ENCODE peak calls at places on chromosomes 7 and 10, in four cellular contexts. R, P, K and B are unnamed samples.
A peak's percentile ranks its signal among the peaks of the same experiment; 100 is the strongest.

GRCh38 chr10:70227548-70228320 is 5.5 kb downstream of the PPA1 start:
- DNase-seq in K (no peak), P (peak; percentile 34), R (no peak), B (no peak)

GRCh38 chr10:95503012-95503411 is 58.2 kb downstream of the SORBS1 start:
- DNase-seq in R (no peak), K (no peak), P (no peak), B (no peak)

GRCh38 chr7:93559624-93560491 is 14.7 kb downstream of the CALCR start:
- DNase-seq in P (no peak), R (no peak), K (no peak), B (no peak)

GRCh38 chr10:89115876-89116627 is 91.1 kb downstream of the CH25H start:
- DNase-seq in P (peak; percentile 93), K (no peak), R (no peak), B (peak; percentile 76)

GRCh38 chr7:115010436-115010810 is 88.5 kb downstream of the MDFIC start:
- DNase-seq in R (no peak), P (no peak), K (no peak), B (no peak)

GRCh38 chr10:88473989-88474883 is 108.9 kb downstream of the RNLS start:
- DNase-seq in R (no peak), P (no peak), K (no peak), B (no peak)

GRCh38 chr10:5737352-5737751 is 52.7 kb downstream of the TASOR2 start:
- DNase-seq in R (no peak), K (no peak), P (no peak), B (no peak)

GRCh38 chr7:136976504-136977251 is 108.2 kb downstream of the CHRM2 start:
- DNase-seq in R (no peak), P (no peak), K (no peak), B (peak; percentile 56)

GRCh38 chr10:89129850-89130396 is 77.2 kb downstream of the CH25H start:
- DNase-seq in R (no peak), K (no peak), P (peak; percentile 85), B (peak; percentile 88)

GRCh38 chr10:1253476-1254353 is 197.5 kb downstream of the WDR37 start:
- DNase-seq in K (no peak), P (no peak), R (peak; percentile 92), B (no peak)

GRCh38 chr7:12256025-12256570 is 45.0 kb downstream of the TMEM106B start:
- DNase-seq in R (no peak), P (peak; percentile 66), K (no peak), B (peak; percentile 43)

GRCh38 chr10:109962247-109962646 is 38.9 kb upstream of the XPNPEP1 start:
- DNase-seq in P (no peak), R (no peak), K (no peak), B (peak; percentile 58)

GRCh38 chr10:62710182-62710581 is 94.3 kb upstream of the ADO start:
- DNase-seq in P (no peak), K (no peak), R (no peak), B (no peak)

GRCh38 chr10:78812571-78813318 is 256.0 kb upstream of the ZMIZ1 start:
- DNase-seq in K (no peak), P (no peak), R (no peak), B (no peak)

GRCh38 chr7:155645652-155646051 is 1.2 kb downstream of the RBM33 start:
- DNase-seq in R (no peak), P (no peak), K (no peak), B (no peak)

GRCh38 chr7:130353196-130353595 is 8.6 kb downstream of the CPA5 start:
- DNase-seq in K (no peak), P (no peak), R (no peak), B (no peak)

GRCh38 chr10:21969326-21970287 is 33.9 kb downstream of the DNAJC1 start:
- DNase-seq in P (peak; percentile 72), R (no peak), K (no peak), B (peak; percentile 9)

GRCh38 chr7:69598081-69598486 is at the start of gene AUTS2:
- DNase-seq in K (peak; percentile 88), R (no peak), P (peak; percentile 41), B (peak; percentile 50)

GRCh38 chr10:124680675-124681074 is 63.5 kb downstream of the FAM53B start:
- DNase-seq in R (no peak), K (peak; percentile 26), P (peak; percentile 70), B (peak; percentile 68)

DNA sequence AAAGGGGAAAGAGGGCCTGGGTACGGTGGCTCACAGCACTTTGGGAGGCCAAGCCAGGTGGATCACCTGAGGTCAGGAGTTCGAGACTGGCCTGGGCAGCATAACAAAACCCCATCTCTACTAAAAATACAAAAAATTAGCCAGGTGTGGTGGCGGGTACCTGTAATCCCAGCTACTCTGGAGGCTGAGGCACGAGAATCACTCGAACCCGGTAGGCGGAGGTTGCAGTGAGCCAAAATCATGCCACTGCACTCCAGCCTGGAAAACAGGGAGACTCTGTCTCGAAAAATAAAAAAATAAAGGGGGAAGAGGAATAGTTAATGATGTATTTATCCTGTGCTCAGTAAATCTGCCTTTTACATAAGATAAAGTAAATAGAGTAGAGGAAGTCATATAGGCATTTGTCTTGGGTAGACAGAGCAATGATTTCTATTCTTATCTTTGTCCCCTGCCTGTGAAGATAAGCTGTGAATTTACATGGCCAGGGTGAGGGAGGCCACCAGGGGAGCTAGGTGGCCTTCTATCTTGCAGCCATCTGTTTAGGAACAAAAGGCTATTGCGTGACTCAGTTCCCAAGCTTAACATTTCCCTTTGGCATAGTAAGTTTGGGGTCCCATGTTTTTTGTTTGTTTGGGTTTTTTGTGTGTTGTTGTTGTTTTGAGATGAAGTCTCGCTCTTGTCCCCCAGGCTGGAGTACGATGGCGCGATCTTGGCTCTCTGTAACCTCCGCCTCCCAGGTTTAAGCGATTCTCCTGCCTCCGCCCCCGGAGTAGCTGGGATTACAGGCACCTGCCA is 73.2 kb upstream of the GTF2I start:
- DNase-seq in R (no peak), K (no peak), P (no peak), B (no peak)
- TF ChIP-seq CTCF in R (no peak), K (no peak), P (no peak), B (no peak)

DNA sequence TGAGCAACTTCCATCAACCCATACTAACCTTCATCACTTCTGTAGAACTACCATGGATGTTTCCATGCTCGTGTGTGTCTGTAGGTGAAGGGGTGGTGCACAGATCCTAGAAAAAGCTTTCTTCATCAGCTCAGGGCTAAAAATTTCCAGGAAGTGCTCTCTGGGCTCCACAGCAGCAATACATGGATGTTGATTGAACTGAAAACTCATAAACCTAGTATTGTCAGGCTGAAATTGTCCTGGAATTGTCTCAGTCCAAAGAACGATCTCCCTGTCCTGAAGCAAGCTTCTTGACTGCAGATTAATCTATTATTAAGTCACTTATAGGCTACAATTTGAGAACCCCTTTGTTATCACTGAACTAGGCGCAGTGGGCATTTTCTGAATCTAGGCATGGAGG is 39.8 kb downstream of the ENO4 start:
- DNase-seq in P (no peak), K (no peak), R (no peak), B (no peak)
- H3K4me3 ChIP-seq in P (no peak overlapping the region), K (no peak overlapping the region), R (no peak overlapping the region), B (no peak overlapping the region)

DNA sequence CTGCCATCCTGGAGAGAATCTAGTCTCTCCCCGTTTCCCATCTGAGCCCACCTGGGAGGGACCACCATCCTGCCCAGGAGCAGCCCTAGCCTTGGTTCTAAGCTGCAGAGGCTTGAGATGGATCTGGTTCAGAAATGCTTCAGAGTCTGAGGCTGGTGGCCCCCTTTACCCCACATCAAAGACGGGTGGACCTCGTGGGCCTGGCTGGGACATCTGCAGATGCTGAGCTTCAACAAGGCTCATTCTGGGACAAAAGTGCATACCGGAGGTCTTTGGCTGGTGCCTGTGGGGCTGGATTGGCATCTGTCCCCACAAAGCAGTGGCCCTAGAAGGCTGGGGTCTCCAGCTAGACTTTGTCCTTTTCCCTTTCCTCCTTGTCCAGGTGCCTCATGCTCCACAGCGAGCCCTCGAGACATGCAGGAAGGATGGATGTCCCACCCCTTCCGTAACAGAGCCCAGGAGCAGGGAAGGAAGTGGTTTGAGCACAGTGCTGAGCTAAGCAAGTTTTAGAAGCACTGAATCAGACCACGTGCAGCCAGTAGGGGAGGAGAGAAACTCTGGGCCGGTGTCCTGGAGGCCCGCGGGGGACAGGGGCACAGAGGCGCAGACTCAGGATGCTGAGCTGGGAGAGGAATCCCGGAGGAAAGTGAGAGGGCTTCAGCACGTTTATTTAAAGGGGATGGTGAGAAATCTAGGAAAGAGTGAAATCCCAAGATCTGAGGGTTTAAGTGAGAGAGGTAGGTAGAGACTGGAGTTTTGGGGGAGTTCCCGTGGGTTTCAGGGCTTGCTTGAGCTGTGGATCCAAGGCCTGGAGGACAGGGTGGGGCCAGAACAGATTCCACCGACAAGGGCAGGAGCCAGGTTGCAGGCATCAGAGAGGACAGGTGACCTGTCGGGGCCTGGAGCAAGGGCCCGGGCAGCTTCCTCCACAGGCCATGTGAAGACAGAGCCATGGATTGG is 4.6 kb upstream of the IRF5 start:
- DNase-seq in K (no peak), R (no peak), P (peak; percentile 18), B (no peak)
- TF ChIP-seq CTCF in K (no peak), R (no peak), P (no peak), B (no peak)

GRCh38 chr10:122020202-122020601 is 31.2 kb downstream of the TACC2 start:
- DNase-seq in R (no peak), P (no peak), K (no peak), B (no peak)
- H3K4me3 ChIP-seq in R (no peak overlapping the region), P (no peak overlapping the region), K (no peak overlapping the region), B (no peak overlapping the region)